ENCODE peak calls at places on chromosomes 4 and X, in nine cellular contexts. One of them, this sample, is unnamed.

GRCh38 chr4:3502941-3503936 is 29.0 kb downstream of the LRPAP1 start:
- ATAC-seq in RWPE2: no peak
- ATAC-seq in Right ventricle myocardium inferior: no peak
- ATAC-seq in activated T-cell treated with anti-CD3 and anti-CD28 coated beads, Interleukin-2, amount 50 U/mL, for 72 hours: peak
- ATAC-seq in heart left ventricle: peak
- ATAC-seq in activated naive CD8-positive, alpha-beta T cell treated with anti-CD3 and anti-CD28 coated beads, Interleukin-2, amount 50 U/mL, for 24 hours: no peak
- ATAC-seq in stimulated activated effector memory CD8-positive, alpha-beta T cell treated with anti-CD3 and anti-CD28 coated beads, Interleukin-12 subunit alpha, Interleukin-12 subunit beta, amount 100 ng/mL, for 72 hours: peak
- ATAC-seq in activated CD8-positive, alpha-beta T cell treated with anti-CD3 and anti-CD28 coated beads, Interleukin-2, amount 10 ng/mL, durations not matched to agents 7 days and 5 days: no peak
- ATAC-seq in left cardiac atrium: no peak
- ATAC-seq in this sample: no peak

GRCh38 chrX:136046295-136046894 is 61.2 kb downstream of the SLC9A6 start:
- ATAC-seq in RWPE2: peak
- ATAC-seq in Right ventricle myocardium inferior: no peak
- ATAC-seq in activated T-cell treated with anti-CD3 and anti-CD28 coated beads, Interleukin-2, amount 50 U/mL, for 72 hours: no peak
- ATAC-seq in heart left ventricle: no peak
- ATAC-seq in activated naive CD8-positive, alpha-beta T cell treated with anti-CD3 and anti-CD28 coated beads, Interleukin-2, amount 50 U/mL, for 24 hours: no peak
- ATAC-seq in stimulated activated effector memory CD8-positive, alpha-beta T cell treated with anti-CD3 and anti-CD28 coated beads, Interleukin-12 subunit alpha, Interleukin-12 subunit beta, amount 100 ng/mL, for 72 hours: no peak
- ATAC-seq in activated CD8-positive, alpha-beta T cell treated with anti-CD3 and anti-CD28 coated beads, Interleukin-2, amount 10 ng/mL, durations not matched to agents 7 days and 5 days: no peak
- ATAC-seq in left cardiac atrium: peak
- ATAC-seq in this sample: no peak

GRCh38 chr4:113618205-113618604 is 143.3 kb downstream of the CAMK2D start:
- ATAC-seq in RWPE2: no peak
- ATAC-seq in Right ventricle myocardium inferior: no peak
- ATAC-seq in activated T-cell treated with anti-CD3 and anti-CD28 coated beads, Interleukin-2, amount 50 U/mL, for 72 hours: no peak
- ATAC-seq in heart left ventricle: peak
- ATAC-seq in activated naive CD8-positive, alpha-beta T cell treated with anti-CD3 and anti-CD28 coated beads, Interleukin-2, amount 50 U/mL, for 24 hours: no peak
- ATAC-seq in stimulated activated effector memory CD8-positive, alpha-beta T cell treated with anti-CD3 and anti-CD28 coated beads, Interleukin-12 subunit alpha, Interleukin-12 subunit beta, amount 100 ng/mL, for 72 hours: no peak
- ATAC-seq in activated CD8-positive, alpha-beta T cell treated with anti-CD3 and anti-CD28 coated beads, Interleukin-2, amount 10 ng/mL, durations not matched to agents 7 days and 5 days: no peak
- ATAC-seq in left cardiac atrium: no peak
- ATAC-seq in this sample: no peak

GRCh38 chrX:43224496-43224895 is 431.6 kb upstream of the MAOA start:
- ATAC-seq in RWPE2: peak
- ATAC-seq in Right ventricle myocardium inferior: no peak
- ATAC-seq in activated T-cell treated with anti-CD3 and anti-CD28 coated beads, Interleukin-2, amount 50 U/mL, for 72 hours: no peak
- ATAC-seq in heart left ventricle: no peak
- ATAC-seq in activated naive CD8-positive, alpha-beta T cell treated with anti-CD3 and anti-CD28 coated beads, Interleukin-2, amount 50 U/mL, for 24 hours: no peak
- ATAC-seq in stimulated activated effector memory CD8-positive, alpha-beta T cell treated with anti-CD3 and anti-CD28 coated beads, Interleukin-12 subunit alpha, Interleukin-12 subunit beta, amount 100 ng/mL, for 72 hours: no peak
- ATAC-seq in activated CD8-positive, alpha-beta T cell treated with anti-CD3 and anti-CD28 coated beads, Interleukin-2, amount 10 ng/mL, durations not matched to agents 7 days and 5 days: no peak
- ATAC-seq in left cardiac atrium: no peak
- ATAC-seq in this sample: no peak

GRCh38 chr4:14431155-14432134 is 570.8 kb upstream of the CPEB2 start:
- ATAC-seq in RWPE2: no peak
- ATAC-seq in Right ventricle myocardium inferior: peak
- ATAC-seq in activated T-cell treated with anti-CD3 and anti-CD28 coated beads, Interleukin-2, amount 50 U/mL, for 72 hours: no peak
- ATAC-seq in heart left ventricle: peak
- ATAC-seq in activated naive CD8-positive, alpha-beta T cell treated with anti-CD3 and anti-CD28 coated beads, Interleukin-2, amount 50 U/mL, for 24 hours: no peak
- ATAC-seq in stimulated activated effector memory CD8-positive, alpha-beta T cell treated with anti-CD3 and anti-CD28 coated beads, Interleukin-12 subunit alpha, Interleukin-12 subunit beta, amount 100 ng/mL, for 72 hours: no peak
- ATAC-seq in activated CD8-positive, alpha-beta T cell treated with anti-CD3 and anti-CD28 coated beads, Interleukin-2, amount 10 ng/mL, durations not matched to agents 7 days and 5 days: no peak
- ATAC-seq in left cardiac atrium: no peak
- ATAC-seq in this sample: no peak

GRCh38 chrX:121579016-121579760 is 531.8 kb downstream of the GLUD2 start:
- ATAC-seq in RWPE2: no peak
- ATAC-seq in Right ventricle myocardium inferior: no peak
- ATAC-seq in activated T-cell treated with anti-CD3 and anti-CD28 coated beads, Interleukin-2, amount 50 U/mL, for 72 hours: no peak
- ATAC-seq in heart left ventricle: no peak
- ATAC-seq in activated naive CD8-positive, alpha-beta T cell treated with anti-CD3 and anti-CD28 coated beads, Interleukin-2, amount 50 U/mL, for 24 hours: peak
- ATAC-seq in stimulated activated effector memory CD8-positive, alpha-beta T cell treated with anti-CD3 and anti-CD28 coated beads, Interleukin-12 subunit alpha, Interleukin-12 subunit beta, amount 100 ng/mL, for 72 hours: no peak
- ATAC-seq in activated CD8-positive, alpha-beta T cell treated with anti-CD3 and anti-CD28 coated beads, Interleukin-2, amount 10 ng/mL, durations not matched to agents 7 days and 5 days: no peak
- ATAC-seq in left cardiac atrium: no peak
- ATAC-seq in this sample: no peak

GRCh38 chr4:109645874-109646591 is 57.2 kb downstream of the CASP6 start:
- ATAC-seq in RWPE2: no peak
- ATAC-seq in Right ventricle myocardium inferior: peak
- ATAC-seq in activated T-cell treated with anti-CD3 and anti-CD28 coated beads, Interleukin-2, amount 50 U/mL, for 72 hours: peak
- ATAC-seq in heart left ventricle: no peak
- ATAC-seq in activated naive CD8-positive, alpha-beta T cell treated with anti-CD3 and anti-CD28 coated beads, Interleukin-2, amount 50 U/mL, for 24 hours: peak
- ATAC-seq in stimulated activated effector memory CD8-positive, alpha-beta T cell treated with anti-CD3 and anti-CD28 coated beads, Interleukin-12 subunit alpha, Interleukin-12 subunit beta, amount 100 ng/mL, for 72 hours: no peak
- ATAC-seq in activated CD8-positive, alpha-beta T cell treated with anti-CD3 and anti-CD28 coated beads, Interleukin-2, amount 10 ng/mL, durations not matched to agents 7 days and 5 days: peak
- ATAC-seq in left cardiac atrium: peak
- ATAC-seq in this sample: no peak

GRCh38 chrX:103467870-103468269 is 51.4 kb downstream of the RAB40A start:
- ATAC-seq in RWPE2: no peak
- ATAC-seq in Right ventricle myocardium inferior: no peak
- ATAC-seq in activated T-cell treated with anti-CD3 and anti-CD28 coated beads, Interleukin-2, amount 50 U/mL, for 72 hours: no peak
- ATAC-seq in heart left ventricle: no peak
- ATAC-seq in activated naive CD8-positive, alpha-beta T cell treated with anti-CD3 and anti-CD28 coated beads, Interleukin-2, amount 50 U/mL, for 24 hours: no peak
- ATAC-seq in stimulated activated effector memory CD8-positive, alpha-beta T cell treated with anti-CD3 and anti-CD28 coated beads, Interleukin-12 subunit alpha, Interleukin-12 subunit beta, amount 100 ng/mL, for 72 hours: no peak
- ATAC-seq in activated CD8-positive, alpha-beta T cell treated with anti-CD3 and anti-CD28 coated beads, Interleukin-2, amount 10 ng/mL, durations not matched to agents 7 days and 5 days: no peak
- ATAC-seq in left cardiac atrium: no peak
- ATAC-seq in this sample: no peak

GRCh38 chrX:96764864-96765263 is 80.2 kb downstream of the DIAPH2 start:
- ATAC-seq in RWPE2: no peak
- ATAC-seq in Right ventricle myocardium inferior: no peak
- ATAC-seq in activated T-cell treated with anti-CD3 and anti-CD28 coated beads, Interleukin-2, amount 50 U/mL, for 72 hours: no peak
- ATAC-seq in heart left ventricle: no peak
- ATAC-seq in activated naive CD8-positive, alpha-beta T cell treated with anti-CD3 and anti-CD28 coated beads, Interleukin-2, amount 50 U/mL, for 24 hours: no peak
- ATAC-seq in stimulated activated effector memory CD8-positive, alpha-beta T cell treated with anti-CD3 and anti-CD28 coated beads, Interleukin-12 subunit alpha, Interleukin-12 subunit beta, amount 100 ng/mL, for 72 hours: no peak
- ATAC-seq in activated CD8-positive, alpha-beta T cell treated with anti-CD3 and anti-CD28 coated beads, Interleukin-2, amount 10 ng/mL, durations not matched to agents 7 days and 5 days: peak
- ATAC-seq in left cardiac atrium: no peak
- ATAC-seq in this sample: no peak

GRCh38 chrX:17413228-17413627 is 38.2 kb downstream of the NHS start:
- ATAC-seq in RWPE2: peak
- ATAC-seq in Right ventricle myocardium inferior: no peak
- ATAC-seq in activated T-cell treated with anti-CD3 and anti-CD28 coated beads, Interleukin-2, amount 50 U/mL, for 72 hours: no peak
- ATAC-seq in heart left ventricle: no peak
- ATAC-seq in activated naive CD8-positive, alpha-beta T cell treated with anti-CD3 and anti-CD28 coated beads, Interleukin-2, amount 50 U/mL, for 24 hours: peak
- ATAC-seq in stimulated activated effector memory CD8-positive, alpha-beta T cell treated with anti-CD3 and anti-CD28 coated beads, Interleukin-12 subunit alpha, Interleukin-12 subunit beta, amount 100 ng/mL, for 72 hours: no peak
- ATAC-seq in activated CD8-positive, alpha-beta T cell treated with anti-CD3 and anti-CD28 coated beads, Interleukin-2, amount 10 ng/mL, durations not matched to agents 7 days and 5 days: no peak
- ATAC-seq in left cardiac atrium: no peak
- ATAC-seq in this sample: peak

GRCh38 chr4:153408932-153409331 is 57.2 kb upstream of the TMEM131L start:
- ATAC-seq in RWPE2: no peak
- ATAC-seq in Right ventricle myocardium inferior: no peak
- ATAC-seq in activated T-cell treated with anti-CD3 and anti-CD28 coated beads, Interleukin-2, amount 50 U/mL, for 72 hours: no peak
- ATAC-seq in heart left ventricle: no peak
- ATAC-seq in activated naive CD8-positive, alpha-beta T cell treated with anti-CD3 and anti-CD28 coated beads, Interleukin-2, amount 50 U/mL, for 24 hours: no peak
- ATAC-seq in stimulated activated effector memory CD8-positive, alpha-beta T cell treated with anti-CD3 and anti-CD28 coated beads, Interleukin-12 subunit alpha, Interleukin-12 subunit beta, amount 100 ng/mL, for 72 hours: no peak
- ATAC-seq in activated CD8-positive, alpha-beta T cell treated with anti-CD3 and anti-CD28 coated beads, Interleukin-2, amount 10 ng/mL, durations not matched to agents 7 days and 5 days: no peak
- ATAC-seq in left cardiac atrium: no peak
- ATAC-seq in this sample: no peak

This sample was measured in gastroesophageal sphincter.